ENCODE peak calls at places on chromosomes 11 and 22, in four cellular contexts. J, C, B and O are unnamed samples.

GRCh38 chr11:46272816-46273427 is 4.5 kb upstream of the CREB3L1 start:
- DNase-seq in J (no peak), C (no peak), B (no peak), O (no peak)

GRCh38 chr11:609355-609811 is 6.4 kb downstream of the IRF7 start:
- DNase-seq in J (no peak), C (peak; percentile 63), B (no peak), O (no peak)

GRCh38 chr22:44752285-44753188 is at the start of gene ARHGAP8:
- DNase-seq in J (no peak), C (no peak), B (no peak), O (no peak)

GRCh38 chr11:113119074-113119473 is 157.9 kb downstream of the NCAM1 start:
- DNase-seq in J (no peak), C (no peak), B (peak; percentile 78), O (no peak)

GRCh38 chr22:37228106-37229011 is 15.7 kb downstream of the RAC2 start:
- DNase-seq in J (no peak), C (no peak), B (no peak), O (no peak)

GRCh38 chr11:48055292-48056132 is 75.2 kb downstream of the PTPRJ start:
- DNase-seq in J (peak; percentile 78), C (no peak), B (no peak), O (no peak)

GRCh38 chr22:36819112-36819511 is 2.3 kb upstream of the PVALB start:
- DNase-seq in J (no peak), C (no peak), B (no peak), O (no peak)

GRCh38 chr11:83249972-83250593 is 36.1 kb downstream of the CCDC90B start:
- DNase-seq in J (no peak), C (no peak), B (peak; percentile 7), O (no peak)

GRCh38 chr11:1401001-1401445 is 11.3 kb downstream of the BRSK2 start:
- DNase-seq in J (no peak), C (no peak), B (no peak), O (no peak)

GRCh38 chr11:12185914-12186313 is 75.5 kb downstream of the MICAL2 start:
- DNase-seq in J (no peak), C (no peak), B (no peak), O (no peak)

GRCh38 chr11:130217133-130217631 is 57.6 kb downstream of the ST14 start:
- DNase-seq in J (no peak), C (peak; percentile 63), B (no peak), O (no peak)

GRCh38 chr22:25406510-25407210 is 157.8 kb upstream of the GRK3 start:
- DNase-seq in J (no peak), C (no peak), B (no peak), O (no peak)

GRCh38 chr11:123054301-123055065 is 7.5 kb downstream of the HSPA8 start:
- DNase-seq in J (no peak), C (no peak), B (peak; percentile 40), O (no peak)

GRCh38 chr22:50320671-50321325 is 6.0 kb downstream of the DENND6B start:
- DNase-seq in J (no peak), C (no peak), B (no peak), O (no peak)

GRCh38 chr22:24178021-24178431 is 3.3 kb upstream of the SUSD2 start:
- DNase-seq in J (no peak), C (no peak), B (no peak), O (no peak)

GRCh38 chr11:11620251-11620965 is 1.4 kb downstream of the GALNT18 start:
- DNase-seq in J (no peak), C (peak; percentile 72), B (no peak), O (no peak)

GRCh38 chr11:85444479-85444878 is 182.7 kb downstream of the DLG2 start:
- DNase-seq in J (no peak), C (no peak), B (no peak), O (no peak)

GRCh38 chr11:73566977-73567755 is 30.7 kb downstream of the FAM168A start:
- DNase-seq in J (no peak), C (no peak), B (no peak), O (no peak)

GRCh38 chr11:18731949-18732821 is 6.2 kb upstream of the IGSF22 start:
- DNase-seq in J (peak; percentile 15), C (no peak), B (peak; percentile 33), O (no peak)

GRCh38 chr11:99632969-99633368 is 612.2 kb downstream of the CNTN5 start:
- DNase-seq in J (no peak), C (no peak), B (no peak), O (no peak)

GRCh38 chr22:46042786-46043185 is 65.8 kb upstream of the WNT7B start:
- DNase-seq in J (no peak), C (no peak), B (no peak), O (no peak)

GRCh38 chr11:119396835-119397234 is 15.3 kb upstream of the USP2 start:
- DNase-seq in J (no peak), C (no peak), B (no peak), O (no peak)

GRCh38 chr11:98183034-98183433 is 837.7 kb upstream of the CNTN5 start:
- DNase-seq in J (no peak), C (no peak), B (no peak), O (no peak)

GRCh38 chr11:116696381-116696941 is 76.3 kb downstream of the BUD13 start:
- DNase-seq in J (no peak), C (peak; percentile 54), B (no peak), O (peak; percentile 75)

GRCh38 chr11:6413791-6414231 is 5.1 kb downstream of the APBB1 start:
- DNase-seq in J (no peak), C (no peak), B (no peak), O (no peak)

GRCh38 chr11:12556788-12557384 is 117.3 kb upstream of the TEAD1 start:
- DNase-seq in J (peak; percentile 71), C (no peak), B (no peak), O (no peak)

GRCh38 chr11:127226376-127226775 is 225.8 kb upstream of the KIRREL3 start:
- DNase-seq in J (no peak), C (no peak), B (no peak), O (no peak)

GRCh38 chr11:22192289-22192641 is 620 bp upstream of the ANO5 start:
- DNase-seq in J (no peak), C (no peak), B (peak; percentile 17), O (no peak)

GRCh38 chr11:95556342-95557151 is 233.0 kb downstream of the FAM76B start:
- DNase-seq in J (no peak), C (no peak), B (no peak), O (no peak)

GRCh38 chr11:86245369-86246292 is 1.1 kb downstream of the EED start:
- DNase-seq in J (no peak), C (no peak), B (peak; percentile 14), O (no peak)